ENCODE peak calls at places on chromosomes 1 and 21, in four cellular contexts. One of them, this sample, is unnamed.

GRCh38 chr1:1098656-1099425 is 17.0 kb downstream of the C1orf159 start:
- DNase-seq in iPS DF 6.9: no peak
- DNase-seq in T47D: no peak
- DNase-seq in lung: no peak
- DNase-seq in this sample: no peak

GRCh38 chr1:235511470-235512240 is 7.4 kb upstream of the B3GALNT2 start:
- DNase-seq in T47D: no peak
- DNase-seq in lung: no peak
- DNase-seq in iPS DF 6.9: no peak
- DNase-seq in this sample: no peak

GRCh38 chr1:219432191-219432606 is 180.7 kb downstream of the ZC3H11B start:
- DNase-seq in lung: no peak
- DNase-seq in T47D: no peak
- DNase-seq in iPS DF 6.9: no peak
- DNase-seq in this sample: no peak

GRCh38 chr1:111422546-111423391 is 4.8 kb downstream of the OVGP1 start:
- DNase-seq in iPS DF 6.9: no peak
- DNase-seq in T47D: no peak
- DNase-seq in lung: peak
- DNase-seq in this sample: no peak

GRCh38 chr21:42558846-42559245 is 45.2 kb downstream of the SLC37A1 start:
- DNase-seq in lung: no peak
- DNase-seq in iPS DF 6.9: no peak
- DNase-seq in T47D: no peak
- DNase-seq in this sample: no peak

GRCh38 chr1:218374972-218375371 is 29.8 kb downstream of the TGFB2 start:
- DNase-seq in T47D: no peak
- DNase-seq in lung: no peak
- DNase-seq in iPS DF 6.9: no peak
- DNase-seq in this sample: no peak

GRCh38 chr1:27504588-27505419 is 14.8 kb upstream of the WASF2 start:
- DNase-seq in T47D: no peak
- DNase-seq in lung: no peak
- DNase-seq in iPS DF 6.9: no peak
- DNase-seq in this sample: peak

GRCh38 chr1:21782868-21783678 is at the start of gene USP48:
- DNase-seq in T47D: peak
- DNase-seq in iPS DF 6.9: peak
- DNase-seq in lung: peak
- DNase-seq in this sample: peak

GRCh38 chr1:183163311-183163710 is 22.8 kb upstream of the LAMC2 start:
- DNase-seq in lung: no peak
- DNase-seq in T47D: no peak
- DNase-seq in iPS DF 6.9: no peak
- DNase-seq in this sample: no peak

GRCh38 chr1:12180903-12181302 is 14.1 kb downstream of the TNFRSF1B start:
- DNase-seq in iPS DF 6.9: no peak
- DNase-seq in T47D: no peak
- DNase-seq in lung: no peak
- DNase-seq in this sample: no peak

GRCh38 chr1:42730988-42731387 is 9.0 kb downstream of the CLDN19 start:
- DNase-seq in iPS DF 6.9: no peak
- DNase-seq in T47D: no peak
- DNase-seq in lung: no peak
- DNase-seq in this sample: no peak

GRCh38 chr1:186155594-186155993 is 219.5 kb downstream of the TPR start:
- DNase-seq in iPS DF 6.9: no peak
- DNase-seq in lung: no peak
- DNase-seq in T47D: no peak
- DNase-seq in this sample: no peak

GRCh38 chr1:167109125-167109524 is 15.2 kb downstream of the STYXL2 start:
- DNase-seq in lung: no peak
- DNase-seq in T47D: no peak
- DNase-seq in iPS DF 6.9: no peak
- DNase-seq in this sample: no peak

GRCh38 chr1:105087496-105087895 is 1337.8 kb downstream of the AMY1C start:
- DNase-seq in lung: no peak
- DNase-seq in iPS DF 6.9: no peak
- DNase-seq in T47D: no peak
- DNase-seq in this sample: no peak

This sample was measured in H1.